ENCODE peak calls at places on chromosomes 1 and 21, in five cellular contexts. A is Calu3, D is mucosa of descending colon, B is AG08396, Y is mesenchymal stem cell. E is an unnamed sample.

GRCh38 chr21:26961704-26962103 is 5.2 kb downstream of the ADAMTS5 start:
- DNase-seq in A (no peak), D (peak; percentile 33), B (no peak), Y (no peak), E (no peak)

GRCh38 chr1:183198463-183198862 is 12.4 kb downstream of the LAMC2 start:
- DNase-seq in A (no peak), D (no peak), B (peak; percentile 30), Y (peak; percentile 66), E (no peak)

GRCh38 chr1:180353930-180354329 is 123.9 kb downstream of the LHX4 start:
- DNase-seq in A (no peak), D (no peak), B (no peak), Y (no peak), E (no peak)

GRCh38 chr1:38026592-38027200 is 14.2 kb downstream of the UTP11 start:
- DNase-seq in A (peak; percentile 63), D (peak; percentile 64), B (peak; percentile 71), Y (peak; percentile 70), E (peak; percentile 64)

GRCh38 chr21:37220981-37221664 is 46.0 kb downstream of the VPS26C start:
- DNase-seq in A (peak; percentile 92), D (peak; percentile 98), B (peak; percentile 92), Y (peak; percentile 72), E (peak; percentile 95)

GRCh38 chr1:214335567-214335966 is 54.6 kb downstream of the SMYD2 start:
- DNase-seq in A (no peak), D (no peak), B (no peak), Y (no peak), E (no peak)

GRCh38 chr1:155977607-155978324 is 581 bp downstream of the ARHGEF2 start:
- DNase-seq in A (peak; percentile 38), D (peak; percentile 49), B (peak; percentile 66), Y (peak; percentile 38), E (peak; percentile 43)

GRCh38 chr1:19765623-19766022 is 34.1 kb downstream of the TMCO4 start:
- DNase-seq in A (peak; percentile 62), D (no peak), B (peak; percentile 90), Y (peak; percentile 88), E (no peak)

E was measured in body of pancreas.